ENCODE peak calls at places on chromosomes 1 and 21, in nine cellular contexts. One of them, this sample, is unnamed.

GRCh38 chr1:165281207-165281901 is 75.2 kb downstream of the LMX1A start:
- DNase-seq in lower leg skin: no peak
- DNase-seq in testis: no peak
- DNase-seq in heart left ventricle: no peak
- DNase-seq in A549: no peak
- DNase-seq in tibial nerve: no peak
- DNase-seq in breast epithelium: no peak
- DNase-seq in H54: no peak
- DNase-seq in K562: no peak
- DNase-seq in this sample: no peak

GRCh38 chr1:59574085-59574484 is 240.7 kb upstream of the HOOK1 start:
- DNase-seq in lower leg skin: no peak
- DNase-seq in testis: no peak
- DNase-seq in heart left ventricle: no peak
- DNase-seq in A549: no peak
- DNase-seq in tibial nerve: no peak
- DNase-seq in breast epithelium: no peak
- DNase-seq in H54: no peak
- DNase-seq in K562: no peak
- DNase-seq in this sample: no peak

GRCh38 chr21:31108969-31109368 is 70.7 kb upstream of the KRTAP19-8 start:
- DNase-seq in lower leg skin: no peak
- DNase-seq in testis: no peak
- DNase-seq in heart left ventricle: no peak
- DNase-seq in A549: no peak
- DNase-seq in tibial nerve: no peak
- DNase-seq in breast epithelium: no peak
- DNase-seq in H54: no peak
- DNase-seq in K562: no peak
- DNase-seq in this sample: no peak

GRCh38 chr1:2474933-2475371 is 1.1 kb upstream of the PLCH2 start:
- DNase-seq in lower leg skin: no peak
- DNase-seq in testis: peak
- DNase-seq in heart left ventricle: peak
- DNase-seq in A549: no peak
- DNase-seq in tibial nerve: no peak
- DNase-seq in breast epithelium: no peak
- DNase-seq in H54: peak
- DNase-seq in K562: peak
- DNase-seq in this sample: no peak

GRCh38 chr1:110875216-110875731 is 2.3 kb downstream of the CD53 start:
- DNase-seq in lower leg skin: no peak
- DNase-seq in testis: no peak
- DNase-seq in heart left ventricle: no peak
- DNase-seq in A549: no peak
- DNase-seq in tibial nerve: no peak
- DNase-seq in breast epithelium: no peak
- DNase-seq in H54: no peak
- DNase-seq in K562: peak
- DNase-seq in this sample: peak

GRCh38 chr1:185157599-185158469 is 867 bp downstream of the SWT1 start:
- DNase-seq in lower leg skin: no peak
- DNase-seq in testis: no peak
- DNase-seq in heart left ventricle: peak
- DNase-seq in A549: peak
- DNase-seq in tibial nerve: no peak
- DNase-seq in breast epithelium: no peak
- DNase-seq in H54: no peak
- DNase-seq in K562: peak
- DNase-seq in this sample: no peak

GRCh38 chr1:61086245-61086644 is 3.9 kb downstream of the NFIA start:
- DNase-seq in lower leg skin: no peak
- DNase-seq in testis: no peak
- DNase-seq in heart left ventricle: no peak
- DNase-seq in A549: no peak
- DNase-seq in tibial nerve: no peak
- DNase-seq in breast epithelium: no peak
- DNase-seq in H54: no peak
- DNase-seq in K562: no peak
- DNase-seq in this sample: no peak

GRCh38 chr1:24150228-24151174 is 7.6 kb upstream of the IL22RA1 start:
- DNase-seq in lower leg skin: peak
- DNase-seq in testis: peak
- DNase-seq in heart left ventricle: peak
- DNase-seq in A549: peak
- DNase-seq in tibial nerve: peak
- DNase-seq in breast epithelium: peak
- DNase-seq in H54: peak
- DNase-seq in K562: peak
- DNase-seq in this sample: peak

GRCh38 chr1:42439940-42440339 is 15.9 kb downstream of the ZMYND12 start:
- DNase-seq in lower leg skin: no peak
- DNase-seq in testis: no peak
- DNase-seq in heart left ventricle: no peak
- DNase-seq in A549: peak
- DNase-seq in tibial nerve: no peak
- DNase-seq in breast epithelium: no peak
- DNase-seq in H54: peak
- DNase-seq in K562: no peak
- DNase-seq in this sample: no peak

GRCh38 chr1:5739561-5740078 is 252.6 kb downstream of the NPHP4 start:
- DNase-seq in lower leg skin: peak
- DNase-seq in testis: no peak
- DNase-seq in heart left ventricle: no peak
- DNase-seq in A549: no peak
- DNase-seq in tibial nerve: peak
- DNase-seq in breast epithelium: no peak
- DNase-seq in H54: no peak
- DNase-seq in K562: no peak
- DNase-seq in this sample: no peak

GRCh38 chr1:110243146-110243545 is 33.0 kb downstream of the KCNC4 start:
- DNase-seq in lower leg skin: no peak
- DNase-seq in testis: no peak
- DNase-seq in heart left ventricle: no peak
- DNase-seq in A549: no peak
- DNase-seq in tibial nerve: no peak
- DNase-seq in breast epithelium: no peak
- DNase-seq in H54: no peak
- DNase-seq in K562: no peak
- DNase-seq in this sample: no peak

GRCh38 chr1:24926596-24927249 is 3.4 kb downstream of the RUNX3 start:
- DNase-seq in lower leg skin: no peak
- DNase-seq in testis: no peak
- DNase-seq in heart left ventricle: no peak
- DNase-seq in A549: no peak
- DNase-seq in tibial nerve: no peak
- DNase-seq in breast epithelium: no peak
- DNase-seq in H54: no peak
- DNase-seq in K562: no peak
- DNase-seq in this sample: no peak

GRCh38 chr1:223708651-223709268 is 3.6 kb upstream of the CAPN2 start:
- DNase-seq in lower leg skin: no peak
- DNase-seq in testis: no peak
- DNase-seq in heart left ventricle: no peak
- DNase-seq in A549: no peak
- DNase-seq in tibial nerve: no peak
- DNase-seq in breast epithelium: no peak
- DNase-seq in H54: no peak
- DNase-seq in K562: no peak
- DNase-seq in this sample: no peak

GRCh38 chr1:33361553-33362262 is 40.8 kb upstream of the A3GALT2 start:
- DNase-seq in lower leg skin: no peak
- DNase-seq in testis: no peak
- DNase-seq in heart left ventricle: no peak
- DNase-seq in A549: no peak
- DNase-seq in tibial nerve: no peak
- DNase-seq in breast epithelium: no peak
- DNase-seq in H54: no peak
- DNase-seq in K562: peak
- DNase-seq in this sample: no peak

GRCh38 chr1:212432706-212433576 is at the start of gene NENF:
- DNase-seq in lower leg skin: peak
- DNase-seq in testis: peak
- DNase-seq in heart left ventricle: peak
- DNase-seq in A549: peak
- DNase-seq in tibial nerve: peak
- DNase-seq in breast epithelium: peak
- DNase-seq in H54: peak
- DNase-seq in K562: peak
- DNase-seq in this sample: peak

GRCh38 chr1:85047472-85048295 is 616 bp downstream of the MCOLN3 start:
- DNase-seq in lower leg skin: peak
- DNase-seq in testis: peak
- DNase-seq in heart left ventricle: peak
- DNase-seq in A549: peak
- DNase-seq in tibial nerve: no peak
- DNase-seq in breast epithelium: no peak
- DNase-seq in H54: no peak
- DNase-seq in K562: no peak
- DNase-seq in this sample: peak

GRCh38 chr1:222171005-222171404 is 376.9 kb downstream of the HHIPL2 start:
- DNase-seq in lower leg skin: no peak
- DNase-seq in testis: no peak
- DNase-seq in heart left ventricle: no peak
- DNase-seq in A549: peak
- DNase-seq in tibial nerve: no peak
- DNase-seq in breast epithelium: no peak
- DNase-seq in H54: no peak
- DNase-seq in K562: peak
- DNase-seq in this sample: peak

GRCh38 chr21:18168108-18168507 is 76.5 kb upstream of the CHODL start:
- DNase-seq in lower leg skin: no peak
- DNase-seq in testis: no peak
- DNase-seq in heart left ventricle: no peak
- DNase-seq in A549: no peak
- DNase-seq in tibial nerve: no peak
- DNase-seq in breast epithelium: no peak
- DNase-seq in H54: no peak
- DNase-seq in K562: no peak
- DNase-seq in this sample: no peak

GRCh38 chr1:219518168-219518905 is 94.6 kb downstream of the ZC3H11B start:
- DNase-seq in lower leg skin: no peak
- DNase-seq in testis: no peak
- DNase-seq in heart left ventricle: no peak
- DNase-seq in A549: peak
- DNase-seq in tibial nerve: no peak
- DNase-seq in breast epithelium: no peak
- DNase-seq in H54: peak
- DNase-seq in K562: no peak
- DNase-seq in this sample: no peak

GRCh38 chr1:56856186-56856585 is 1.6 kb downstream of the C8A start:
- DNase-seq in lower leg skin: no peak
- DNase-seq in testis: no peak
- DNase-seq in heart left ventricle: no peak
- DNase-seq in A549: no peak
- DNase-seq in tibial nerve: no peak
- DNase-seq in breast epithelium: no peak
- DNase-seq in H54: no peak
- DNase-seq in K562: no peak
- DNase-seq in this sample: no peak

DNA sequence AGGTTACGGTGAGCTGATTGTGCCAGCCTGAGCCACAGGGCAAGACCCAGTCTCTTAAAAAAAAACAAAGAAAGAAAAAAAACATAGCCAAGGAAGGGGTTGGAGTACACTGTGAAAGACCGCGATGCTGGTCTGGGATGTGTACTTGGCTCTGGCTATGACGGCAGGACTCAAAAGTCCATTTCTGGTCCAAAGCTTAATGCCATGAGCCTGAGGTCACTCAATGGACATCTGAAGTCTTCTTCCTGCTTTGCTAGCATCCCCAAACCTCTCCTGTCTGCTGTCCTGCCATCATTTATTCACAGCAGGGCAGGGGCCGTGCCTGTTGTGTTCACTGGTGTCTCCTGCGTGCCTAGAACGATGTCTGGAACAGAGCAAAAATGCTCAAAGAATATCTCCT is 1.5 kb upstream of the ARHGEF10L start:
- DNase-seq in lower leg skin: no peak
- DNase-seq in testis: no peak
- DNase-seq in heart left ventricle: no peak
- DNase-seq in A549: no peak
- DNase-seq in tibial nerve: no peak
- DNase-seq in breast epithelium: no peak
- DNase-seq in H54: no peak
- DNase-seq in K562: no peak
- DNase-seq in this sample: no peak
- TF ChIP-seq POLR2A in lower leg skin: no peak
- TF ChIP-seq POLR2A in testis: no peak
- TF ChIP-seq POLR2A in heart left ventricle: no peak
- TF ChIP-seq POLR2A in A549: no peak
- TF ChIP-seq POLR2A in tibial nerve: no peak
- TF ChIP-seq POLR2A in breast epithelium: no peak
- TF ChIP-seq POLR2A in H54: no peak
- TF ChIP-seq POLR2A in K562: no peak
- TF ChIP-seq POLR2A in this sample: no peak

GRCh38 chr1:27999055-27999454 is 39.3 kb downstream of the XKR8 start:
- DNase-seq in lower leg skin: no peak
- DNase-seq in testis: no peak
- DNase-seq in heart left ventricle: no peak
- DNase-seq in A549: no peak
- DNase-seq in tibial nerve: no peak
- DNase-seq in breast epithelium: no peak
- DNase-seq in H54: no peak
- DNase-seq in K562: no peak
- DNase-seq in this sample: no peak
- TF ChIP-seq POLR2A in lower leg skin: no peak
- TF ChIP-seq POLR2A in testis: no peak
- TF ChIP-seq POLR2A in heart left ventricle: no peak
- TF ChIP-seq POLR2A in A549: no peak
- TF ChIP-seq POLR2A in tibial nerve: no peak
- TF ChIP-seq POLR2A in breast epithelium: no peak
- TF ChIP-seq POLR2A in H54: no peak
- TF ChIP-seq POLR2A in K562: no peak
- TF ChIP-seq POLR2A in this sample: no peak

DNA sequence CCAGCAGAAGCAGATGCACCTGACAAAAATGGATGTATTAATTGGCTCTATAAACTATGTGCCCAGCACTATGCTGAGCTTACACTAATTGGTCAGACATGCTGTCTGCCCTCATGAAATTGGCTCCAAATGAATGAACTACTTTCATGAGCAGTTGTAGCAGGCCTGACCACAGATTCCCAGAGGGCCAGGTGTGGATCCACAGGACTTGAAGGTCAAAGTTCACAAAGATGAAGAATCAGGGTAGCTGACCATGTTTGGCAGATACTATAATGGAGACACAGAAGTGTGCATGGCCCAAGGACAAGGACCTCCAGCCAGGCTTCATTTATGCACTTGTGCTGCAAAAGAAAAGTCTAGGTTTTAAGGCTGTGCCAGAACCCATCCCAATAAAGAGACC is 14.6 kb downstream of the SLAMF7 start:
- DNase-seq in lower leg skin: no peak
- DNase-seq in testis: no peak
- DNase-seq in heart left ventricle: no peak
- DNase-seq in A549: no peak
- DNase-seq in tibial nerve: no peak
- DNase-seq in breast epithelium: no peak
- DNase-seq in H54: no peak
- DNase-seq in K562: no peak
- DNase-seq in this sample: no peak
- TF ChIP-seq POLR2A in lower leg skin: no peak
- TF ChIP-seq POLR2A in testis: no peak
- TF ChIP-seq POLR2A in heart left ventricle: no peak
- TF ChIP-seq POLR2A in A549: no peak
- TF ChIP-seq POLR2A in tibial nerve: no peak
- TF ChIP-seq POLR2A in breast epithelium: no peak
- TF ChIP-seq POLR2A in H54: no peak
- TF ChIP-seq POLR2A in K562: no peak
- TF ChIP-seq POLR2A in this sample: no peak

GRCh38 chr1:155084722-155085503 is 6.3 kb downstream of the EFNA3 start:
- DNase-seq in lower leg skin: peak
- DNase-seq in testis: peak
- DNase-seq in heart left ventricle: peak
- DNase-seq in A549: peak
- DNase-seq in tibial nerve: peak
- DNase-seq in breast epithelium: peak
- DNase-seq in H54: peak
- DNase-seq in K562: peak
- DNase-seq in this sample: peak
- TF ChIP-seq POLR2A in lower leg skin: no peak
- TF ChIP-seq POLR2A in testis: no peak
- TF ChIP-seq POLR2A in heart left ventricle: no peak
- TF ChIP-seq POLR2A in A549: peak
- TF ChIP-seq POLR2A in tibial nerve: peak
- TF ChIP-seq POLR2A in breast epithelium: no peak
- TF ChIP-seq POLR2A in H54: peak
- TF ChIP-seq POLR2A in K562: peak
- TF ChIP-seq POLR2A in this sample: peak